ENCODE peak calls at places on chromosome 19, in five cellular contexts. One of them, this sample, is unnamed.

GRCh38 chr19:40723661-40724254 is 6.8 kb downstream of the ITPKC start:
- DNase-seq in testis: no peak
- DNase-seq in iPS DF 6.9: no peak
- DNase-seq in tibial artery: no peak
- DNase-seq in RWPE2: no peak
- DNase-seq in this sample: no peak

GRCh38 chr19:17332677-17333581 is 1.7 kb downstream of the ANO8 start:
- DNase-seq in testis: peak; percentile 85
- DNase-seq in iPS DF 6.9: no peak
- DNase-seq in tibial artery: no peak
- DNase-seq in RWPE2: peak; percentile 69
- DNase-seq in this sample: peak; percentile 49

GRCh38 chr19:56403261-56403660 is 871 bp upstream of the ZNF583 start:
- DNase-seq in testis: no peak
- DNase-seq in iPS DF 6.9: no peak
- DNase-seq in tibial artery: no peak
- DNase-seq in RWPE2: no peak
- DNase-seq in this sample: no peak

GRCh38 chr19:41916033-41916424 is 12.2 kb downstream of the ERFL start:
- DNase-seq in testis: no peak
- DNase-seq in iPS DF 6.9: no peak
- DNase-seq in tibial artery: no peak
- DNase-seq in RWPE2: no peak
- DNase-seq in this sample: no peak

GRCh38 chr19:23249911-23250649 is at the start of gene ZNF724:
- DNase-seq in testis: peak; percentile 98
- DNase-seq in iPS DF 6.9: peak; percentile 98
- DNase-seq in tibial artery: peak; percentile 93
- DNase-seq in RWPE2: peak; percentile 93
- DNase-seq in this sample: peak; percentile 88

GRCh38 chr19:43694553-43694952 is 21.3 kb upstream of the IRGC start:
- DNase-seq in testis: no peak
- DNase-seq in iPS DF 6.9: no peak
- DNase-seq in tibial artery: no peak
- DNase-seq in RWPE2: no peak
- DNase-seq in this sample: no peak

GRCh38 chr19:52992109-52993004 is 21.4 kb upstream of the ERVV-1 start:
- DNase-seq in testis: peak; percentile 26
- DNase-seq in iPS DF 6.9: no peak
- DNase-seq in tibial artery: peak; percentile 34
- DNase-seq in RWPE2: peak; percentile 57
- DNase-seq in this sample: no peak

GRCh38 chr19:11240008-11240444 is 607 bp downstream of the ANGPTL8 start:
- DNase-seq in testis: no peak
- DNase-seq in iPS DF 6.9: no peak
- DNase-seq in tibial artery: no peak
- DNase-seq in RWPE2: no peak
- DNase-seq in this sample: no peak

DNA sequence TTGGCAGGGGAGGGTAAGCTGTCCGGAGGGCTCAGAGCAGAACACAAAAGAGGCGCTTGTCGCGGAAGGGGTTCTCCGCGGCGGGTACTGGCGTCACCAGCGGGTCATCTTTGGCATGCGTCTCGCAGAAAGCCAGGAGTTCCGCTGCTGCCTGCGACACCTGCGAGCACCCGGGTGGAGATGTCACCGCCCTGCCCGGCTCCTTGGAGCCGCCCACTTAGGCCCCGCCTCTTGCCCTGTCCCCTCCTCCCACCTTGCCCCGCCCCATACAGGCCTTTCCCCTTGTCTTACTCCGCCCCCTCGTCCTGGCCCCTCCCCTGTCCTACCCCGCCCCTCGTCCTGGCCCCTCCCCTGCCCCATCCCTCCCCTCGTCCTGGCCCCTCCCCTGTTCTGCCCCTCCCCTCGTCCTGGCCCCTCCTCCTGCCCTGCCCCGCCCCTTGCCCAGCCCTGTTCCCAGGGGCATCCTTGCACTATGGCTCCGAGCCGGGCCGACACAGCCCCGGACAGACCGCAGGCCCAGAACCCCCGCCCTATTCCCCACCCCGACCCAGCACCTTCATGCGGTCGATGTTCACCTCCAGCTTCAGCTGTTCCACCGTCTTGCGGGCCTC is 1.9 kb downstream of the GNG8 start:
- DNase-seq in testis: peak; percentile 74
- DNase-seq in iPS DF 6.9: no peak
- DNase-seq in tibial artery: peak; percentile 75
- DNase-seq in RWPE2: peak; percentile 90
- DNase-seq in this sample: peak; percentile 83
- H3K4me3 ChIP-seq in testis: peak overlapping the region; percentile 34
- H3K4me3 ChIP-seq in iPS DF 6.9: peak overlapping the region; percentile 51
- H3K4me3 ChIP-seq in tibial artery: peak overlapping the region; percentile 53
- H3K4me3 ChIP-seq in RWPE2: peak overlapping the region; percentile 27
- H3K4me3 ChIP-seq in this sample: no peak overlapping the region

DNA sequence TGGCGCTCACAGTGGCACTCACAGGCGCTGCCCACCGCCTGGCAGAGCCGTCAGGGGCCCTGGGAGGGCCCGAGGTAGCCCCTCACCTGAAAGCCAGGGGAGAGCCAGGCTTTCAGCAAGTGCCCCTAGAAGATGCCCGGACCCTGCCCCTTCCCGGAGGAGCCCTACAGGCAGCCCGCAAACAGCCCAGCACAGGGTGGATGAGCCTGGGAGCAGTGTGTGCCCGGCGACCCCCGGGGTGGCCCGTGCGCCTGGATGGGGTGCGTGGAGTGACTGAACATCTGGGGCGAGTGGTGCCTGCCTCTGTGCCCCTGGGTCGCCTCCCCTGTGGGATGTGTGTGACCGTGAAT is 1.4 kb downstream of the CRLF1 start:
- DNase-seq in testis: no peak
- DNase-seq in iPS DF 6.9: no peak
- DNase-seq in tibial artery: no peak
- DNase-seq in RWPE2: peak; percentile 52
- DNase-seq in this sample: no peak
- H3K4me1 ChIP-seq in testis: peaks cover 9% of the 10 kb centered on the region
- H3K4me1 ChIP-seq in iPS DF 6.9: peaks cover 8% of the 10 kb centered on the region
- H3K4me1 ChIP-seq in tibial artery: peaks cover 36% of the 10 kb centered on the region
- H3K4me1 ChIP-seq in RWPE2: peaks cover 8% of the 10 kb centered on the region
- H3K4me1 ChIP-seq in this sample: peaks cover 20% of the 10 kb centered on the region

DNA sequence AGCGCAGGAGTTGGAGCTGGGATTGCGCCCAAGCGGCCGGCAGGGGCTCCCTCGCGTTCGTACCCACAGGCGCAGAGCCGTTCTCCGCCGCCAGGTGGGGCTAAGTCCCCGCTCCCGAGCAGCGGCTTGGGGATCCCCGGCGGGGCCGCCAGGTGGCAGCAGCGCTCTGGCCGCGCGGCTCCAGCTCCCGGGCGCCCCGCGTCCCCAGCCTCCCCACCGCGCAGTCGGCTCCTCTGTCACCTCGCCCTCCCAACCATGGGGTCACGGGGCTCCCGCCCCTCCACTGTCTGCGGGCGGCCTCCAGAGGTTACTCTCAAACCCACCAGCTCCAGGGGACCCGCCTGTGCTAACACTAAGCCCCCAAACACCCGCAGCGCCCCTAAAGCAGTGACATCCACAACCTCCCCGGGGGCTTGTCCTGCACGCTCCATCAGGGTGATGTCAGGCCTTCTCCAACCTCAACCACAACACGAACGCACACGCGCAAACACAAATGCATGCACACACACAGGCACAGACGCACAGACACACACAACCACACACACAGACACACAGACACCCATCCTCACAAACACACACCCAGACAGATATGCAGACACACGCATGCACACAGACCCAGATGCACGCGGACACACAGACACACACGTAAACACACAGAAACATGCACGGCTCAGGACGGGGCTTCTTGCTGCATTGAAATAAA is 18.4 kb upstream of the KCTD15 start:
- DNase-seq in testis: peak; percentile 86
- DNase-seq in iPS DF 6.9: no peak
- DNase-seq in tibial artery: peak; percentile 56
- DNase-seq in RWPE2: no peak
- DNase-seq in this sample: peak; percentile 46
- H3K4me3 ChIP-seq in testis: no peak overlapping the region
- H3K4me3 ChIP-seq in iPS DF 6.9: no peak overlapping the region
- H3K4me3 ChIP-seq in tibial artery: no peak overlapping the region
- H3K4me3 ChIP-seq in RWPE2: no peak overlapping the region
- H3K4me3 ChIP-seq in this sample: no peak overlapping the region

GRCh38 chr19:13053761-13054604 is 48.7 kb downstream of the LYL1 start:
- DNase-seq in testis: peak; percentile 96
- DNase-seq in iPS DF 6.9: no peak
- DNase-seq in tibial artery: peak; percentile 78
- DNase-seq in RWPE2: peak; percentile 92
- DNase-seq in this sample: no peak

GRCh38 chr19:13053238-13053637 is 49.4 kb downstream of the LYL1 start:
- DNase-seq in testis: no peak
- DNase-seq in iPS DF 6.9: no peak
- DNase-seq in tibial artery: no peak
- DNase-seq in RWPE2: no peak
- DNase-seq in this sample: no peak

GRCh38 chr19:13055213-13056051 is 47.2 kb downstream of the LYL1 start:
- DNase-seq in testis: peak; percentile 88
- DNase-seq in iPS DF 6.9: no peak
- DNase-seq in tibial artery: peak; percentile 86
- DNase-seq in RWPE2: no peak
- DNase-seq in this sample: peak; percentile 54

GRCh38 chr19:13056052-13056660 is 46.5 kb downstream of the LYL1 start:
- DNase-seq in testis: peak; percentile 65
- DNase-seq in iPS DF 6.9: no peak
- DNase-seq in tibial artery: peak; percentile 75
- DNase-seq in RWPE2: peak; percentile 97
- DNase-seq in this sample: no peak

GRCh38 chr19:13054605-13055212 is 47.9 kb downstream of the LYL1 start:
- DNase-seq in testis: peak; percentile 86
- DNase-seq in iPS DF 6.9: no peak
- DNase-seq in tibial artery: no peak
- DNase-seq in RWPE2: no peak
- DNase-seq in this sample: no peak
- H3K4me1 ChIP-seq in testis: peaks cover 91% of the 10 kb centered on the region
- H3K4me1 ChIP-seq in iPS DF 6.9: peaks cover 15% of the 10 kb centered on the region
- H3K4me1 ChIP-seq in tibial artery: peaks cover 100% of the 10 kb centered on the region
- H3K4me1 ChIP-seq in RWPE2: peaks cover 58% of the 10 kb centered on the region
- H3K4me1 ChIP-seq in this sample: peaks cover 98% of the 10 kb centered on the region

GRCh38 chr19:58554494-58555368 is at the start of gene CHMP2A:
- DNase-seq in testis: peak; percentile 98
- DNase-seq in iPS DF 6.9: peak; percentile 87
- DNase-seq in tibial artery: peak; percentile 98
- DNase-seq in RWPE2: peak; percentile 98
- DNase-seq in this sample: peak; percentile 99

GRCh38 chr19:58556633-58557252 is 1.7 kb downstream of the UBE2M start:
- DNase-seq in testis: no peak
- DNase-seq in iPS DF 6.9: no peak
- DNase-seq in tibial artery: no peak
- DNase-seq in RWPE2: no peak
- DNase-seq in this sample: no peak

GRCh38 chr19:58553799-58554493 is 959 bp downstream of the CHMP2A start:
- DNase-seq in testis: no peak
- DNase-seq in iPS DF 6.9: no peak
- DNase-seq in tibial artery: no peak
- DNase-seq in RWPE2: no peak
- DNase-seq in this sample: no peak

GRCh38 chr19:58555920-58556632 is 1.2 kb upstream of the CHMP2A start:
- DNase-seq in testis: no peak
- DNase-seq in iPS DF 6.9: no peak
- DNase-seq in tibial artery: no peak
- DNase-seq in RWPE2: no peak
- DNase-seq in this sample: no peak

GRCh38 chr19:58555369-58555885 is 522 bp upstream of the CHMP2A start:
- DNase-seq in testis: peak; percentile 15
- DNase-seq in iPS DF 6.9: no peak
- DNase-seq in tibial artery: no peak
- DNase-seq in RWPE2: no peak
- DNase-seq in this sample: no peak
- H3K4me3 ChIP-seq in testis: peak overlapping the region; percentile 68
- H3K4me3 ChIP-seq in iPS DF 6.9: no peak overlapping the region
- H3K4me3 ChIP-seq in tibial artery: peak overlapping the region; percentile 89
- H3K4me3 ChIP-seq in RWPE2: peak overlapping the region; percentile 45
- H3K4me3 ChIP-seq in this sample: peak overlapping the region; percentile 45

GRCh38 chr19:3606174-3606689 is 443 bp downstream of the TBXA2R start:
- DNase-seq in testis: no peak
- DNase-seq in iPS DF 6.9: no peak
- DNase-seq in tibial artery: no peak
- DNase-seq in RWPE2: no peak
- DNase-seq in this sample: no peak

GRCh38 chr19:3608079-3608641 is 1.5 kb upstream of the TBXA2R start:
- DNase-seq in testis: no peak
- DNase-seq in iPS DF 6.9: no peak
- DNase-seq in tibial artery: no peak
- DNase-seq in RWPE2: no peak
- DNase-seq in this sample: no peak

GRCh38 chr19:3606690-3607289 is at the start of gene TBXA2R:
- DNase-seq in testis: peak; percentile 84
- DNase-seq in iPS DF 6.9: no peak
- DNase-seq in tibial artery: peak; percentile 88
- DNase-seq in RWPE2: no peak
- DNase-seq in this sample: peak; percentile 28

GRCh38 chr19:3608750-3609322 is 2.2 kb upstream of the TBXA2R start:
- DNase-seq in testis: no peak
- DNase-seq in iPS DF 6.9: no peak
- DNase-seq in tibial artery: no peak
- DNase-seq in RWPE2: peak; percentile 33
- DNase-seq in this sample: no peak

DNA sequence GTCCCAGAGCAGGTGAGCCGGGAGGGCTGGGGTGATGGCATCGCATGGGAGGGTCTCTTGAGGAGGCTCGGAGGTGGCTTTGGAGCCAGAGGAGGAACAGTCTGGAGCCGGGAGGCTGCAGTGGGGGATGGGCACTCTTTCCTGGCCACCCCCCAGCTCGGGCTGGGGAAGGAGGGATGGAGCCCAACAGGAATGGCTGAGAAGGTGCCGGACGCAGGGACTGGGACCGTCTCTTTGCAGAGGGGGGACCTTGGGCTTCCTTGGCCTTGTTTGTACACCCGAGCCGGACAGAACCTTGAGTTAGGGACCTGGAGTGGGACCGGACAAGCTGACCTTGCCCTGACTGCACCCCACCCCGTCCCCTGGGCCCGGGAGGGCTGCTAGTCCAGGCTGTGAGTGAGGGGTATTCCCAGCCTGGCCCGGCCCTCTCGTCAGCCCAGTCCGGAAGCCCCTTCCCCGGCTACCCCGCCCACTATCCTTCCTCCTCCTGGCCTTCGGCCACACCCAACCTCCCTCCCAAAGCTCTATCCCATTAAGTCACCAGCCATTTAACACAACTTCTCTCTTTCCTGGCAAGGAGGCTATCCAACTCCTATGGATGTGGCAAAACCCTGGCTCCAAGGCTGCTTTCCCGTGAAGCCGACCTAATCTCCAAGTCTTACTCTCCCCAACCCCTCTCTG is 863 bp upstream of the TBXA2R start:
- DNase-seq in testis: no peak
- DNase-seq in iPS DF 6.9: no peak
- DNase-seq in tibial artery: no peak
- DNase-seq in RWPE2: peak; percentile 45
- DNase-seq in this sample: no peak
- H3K4me1 ChIP-seq in testis: peaks cover 34% of the 10 kb centered on the region
- H3K4me1 ChIP-seq in iPS DF 6.9: no peaks in the 10 kb centered on the region
- H3K4me1 ChIP-seq in tibial artery: peaks cover 76% of the 10 kb centered on the region
- H3K4me1 ChIP-seq in RWPE2: no peaks in the 10 kb centered on the region
- H3K4me1 ChIP-seq in this sample: peaks cover 8% of the 10 kb centered on the region